ENCODE peak calls at places on chromosomes 2 and 18, in nine cellular contexts. One of them, this sample, is unnamed.

GRCh38 chr2:15652316-15653276 is 60.9 kb downstream of the DDX1 start:
- DNase-seq in fibroblast of villous mesenchyme: no peak
- DNase-seq in CD8-positive, alpha-beta T cell: no peak
- DNase-seq in fibroblast of the aortic adventitia: no peak
- DNase-seq in right lobe of liver: no peak
- DNase-seq in neural progenitor cell: no peak
- DNase-seq in NB4: no peak
- DNase-seq in ovary: no peak
- DNase-seq in left ventricle myocardium inferior: no peak
- DNase-seq in this sample: no peak

GRCh38 chr2:65252640-65253039 is 25.0 kb downstream of the ACTR2 start:
- DNase-seq in fibroblast of villous mesenchyme: no peak
- DNase-seq in CD8-positive, alpha-beta T cell: no peak
- DNase-seq in fibroblast of the aortic adventitia: no peak
- DNase-seq in right lobe of liver: no peak
- DNase-seq in neural progenitor cell: no peak
- DNase-seq in NB4: no peak
- DNase-seq in ovary: no peak
- DNase-seq in left ventricle myocardium inferior: no peak
- DNase-seq in this sample: no peak

GRCh38 chr2:211957799-211958198 is 580.8 kb downstream of the ERBB4 start:
- DNase-seq in fibroblast of villous mesenchyme: no peak
- DNase-seq in CD8-positive, alpha-beta T cell: no peak
- DNase-seq in fibroblast of the aortic adventitia: no peak
- DNase-seq in right lobe of liver: no peak
- DNase-seq in neural progenitor cell: no peak
- DNase-seq in NB4: no peak
- DNase-seq in ovary: no peak
- DNase-seq in left ventricle myocardium inferior: no peak
- DNase-seq in this sample: no peak

GRCh38 chr2:124178719-124179118 is 153.6 kb downstream of the CNTNAP5 start:
- DNase-seq in fibroblast of villous mesenchyme: no peak
- DNase-seq in CD8-positive, alpha-beta T cell: no peak
- DNase-seq in fibroblast of the aortic adventitia: no peak
- DNase-seq in right lobe of liver: no peak
- DNase-seq in neural progenitor cell: no peak
- DNase-seq in NB4: no peak
- DNase-seq in ovary: no peak
- DNase-seq in left ventricle myocardium inferior: no peak
- DNase-seq in this sample: no peak

GRCh38 chr2:19611491-19612332 is 253.3 kb upstream of the OSR1 start:
- DNase-seq in fibroblast of villous mesenchyme: peak
- DNase-seq in CD8-positive, alpha-beta T cell: no peak
- DNase-seq in fibroblast of the aortic adventitia: peak
- DNase-seq in right lobe of liver: no peak
- DNase-seq in neural progenitor cell: no peak
- DNase-seq in NB4: no peak
- DNase-seq in ovary: no peak
- DNase-seq in left ventricle myocardium inferior: no peak
- DNase-seq in this sample: peak

GRCh38 chr2:20657522-20658235 is 6.8 kb upstream of the HS1BP3 start:
- DNase-seq in fibroblast of villous mesenchyme: no peak
- DNase-seq in CD8-positive, alpha-beta T cell: no peak
- DNase-seq in fibroblast of the aortic adventitia: no peak
- DNase-seq in right lobe of liver: peak
- DNase-seq in neural progenitor cell: no peak
- DNase-seq in NB4: no peak
- DNase-seq in ovary: no peak
- DNase-seq in left ventricle myocardium inferior: no peak
- DNase-seq in this sample: no peak

GRCh38 chr18:73735836-73736235 is 411.8 kb downstream of the FBXO15 start:
- DNase-seq in fibroblast of villous mesenchyme: no peak
- DNase-seq in CD8-positive, alpha-beta T cell: no peak
- DNase-seq in fibroblast of the aortic adventitia: no peak
- DNase-seq in right lobe of liver: no peak
- DNase-seq in neural progenitor cell: no peak
- DNase-seq in NB4: no peak
- DNase-seq in ovary: no peak
- DNase-seq in left ventricle myocardium inferior: no peak
- DNase-seq in this sample: no peak

GRCh38 chr2:203683932-203684556 is 22.4 kb upstream of the CD28 start:
- DNase-seq in fibroblast of villous mesenchyme: peak
- DNase-seq in CD8-positive, alpha-beta T cell: no peak
- DNase-seq in fibroblast of the aortic adventitia: peak
- DNase-seq in right lobe of liver: peak
- DNase-seq in neural progenitor cell: no peak
- DNase-seq in NB4: no peak
- DNase-seq in ovary: no peak
- DNase-seq in left ventricle myocardium inferior: no peak
- DNase-seq in this sample: peak

GRCh38 chr2:161576421-161576820 is 47.8 kb upstream of the SLC4A10 start:
- DNase-seq in fibroblast of villous mesenchyme: peak
- DNase-seq in CD8-positive, alpha-beta T cell: no peak
- DNase-seq in fibroblast of the aortic adventitia: no peak
- DNase-seq in right lobe of liver: no peak
- DNase-seq in neural progenitor cell: peak
- DNase-seq in NB4: peak
- DNase-seq in ovary: no peak
- DNase-seq in left ventricle myocardium inferior: no peak
- DNase-seq in this sample: no peak

GRCh38 chr2:152241956-152242355 is 66.4 kb upstream of the STAM2 start:
- DNase-seq in fibroblast of villous mesenchyme: no peak
- DNase-seq in CD8-positive, alpha-beta T cell: no peak
- DNase-seq in fibroblast of the aortic adventitia: no peak
- DNase-seq in right lobe of liver: no peak
- DNase-seq in neural progenitor cell: no peak
- DNase-seq in NB4: no peak
- DNase-seq in ovary: no peak
- DNase-seq in left ventricle myocardium inferior: no peak
- DNase-seq in this sample: no peak

GRCh38 chr2:96111823-96112500 is 4.4 kb downstream of the ADRA2B start:
- DNase-seq in fibroblast of villous mesenchyme: no peak
- DNase-seq in CD8-positive, alpha-beta T cell: no peak
- DNase-seq in fibroblast of the aortic adventitia: no peak
- DNase-seq in right lobe of liver: peak
- DNase-seq in neural progenitor cell: no peak
- DNase-seq in NB4: no peak
- DNase-seq in ovary: no peak
- DNase-seq in left ventricle myocardium inferior: peak
- DNase-seq in this sample: no peak

GRCh38 chr2:126914811-126915500 is 16.3 kb downstream of the TEX51 start:
- DNase-seq in fibroblast of villous mesenchyme: no peak
- DNase-seq in CD8-positive, alpha-beta T cell: no peak
- DNase-seq in fibroblast of the aortic adventitia: no peak
- DNase-seq in right lobe of liver: no peak
- DNase-seq in neural progenitor cell: no peak
- DNase-seq in NB4: no peak
- DNase-seq in ovary: no peak
- DNase-seq in left ventricle myocardium inferior: no peak
- DNase-seq in this sample: no peak

GRCh38 chr2:109322111-109322510 is 193.1 kb downstream of the SH3RF3 start:
- DNase-seq in fibroblast of villous mesenchyme: peak
- DNase-seq in CD8-positive, alpha-beta T cell: no peak
- DNase-seq in fibroblast of the aortic adventitia: peak
- DNase-seq in right lobe of liver: peak
- DNase-seq in neural progenitor cell: no peak
- DNase-seq in NB4: no peak
- DNase-seq in ovary: peak
- DNase-seq in left ventricle myocardium inferior: peak
- DNase-seq in this sample: peak

GRCh38 chr2:63580651-63581050 is 7.6 kb downstream of the WDPCP start:
- DNase-seq in fibroblast of villous mesenchyme: no peak
- DNase-seq in CD8-positive, alpha-beta T cell: no peak
- DNase-seq in fibroblast of the aortic adventitia: peak
- DNase-seq in right lobe of liver: no peak
- DNase-seq in neural progenitor cell: no peak
- DNase-seq in NB4: no peak
- DNase-seq in ovary: no peak
- DNase-seq in left ventricle myocardium inferior: no peak
- DNase-seq in this sample: no peak

GRCh38 chr2:237591021-237591370 is 462 bp upstream of the RAB17 start:
- DNase-seq in fibroblast of villous mesenchyme: no peak
- DNase-seq in CD8-positive, alpha-beta T cell: no peak
- DNase-seq in fibroblast of the aortic adventitia: no peak
- DNase-seq in right lobe of liver: peak
- DNase-seq in neural progenitor cell: no peak
- DNase-seq in NB4: no peak
- DNase-seq in ovary: no peak
- DNase-seq in left ventricle myocardium inferior: no peak
- DNase-seq in this sample: no peak

GRCh38 chr2:9573013-9573708 is 17.5 kb upstream of the ADAM17 start:
- DNase-seq in fibroblast of villous mesenchyme: peak
- DNase-seq in CD8-positive, alpha-beta T cell: no peak
- DNase-seq in fibroblast of the aortic adventitia: peak
- DNase-seq in right lobe of liver: no peak
- DNase-seq in neural progenitor cell: no peak
- DNase-seq in NB4: no peak
- DNase-seq in ovary: no peak
- DNase-seq in left ventricle myocardium inferior: no peak
- DNase-seq in this sample: no peak

GRCh38 chr2:9578475-9579235 is 23.0 kb upstream of the ADAM17 start:
- DNase-seq in fibroblast of villous mesenchyme: no peak
- DNase-seq in CD8-positive, alpha-beta T cell: no peak
- DNase-seq in fibroblast of the aortic adventitia: peak
- DNase-seq in right lobe of liver: peak
- DNase-seq in neural progenitor cell: no peak
- DNase-seq in NB4: no peak
- DNase-seq in ovary: no peak
- DNase-seq in left ventricle myocardium inferior: no peak
- DNase-seq in this sample: no peak

GRCh38 chr2:9574314-9574713 is 18.7 kb upstream of the ADAM17 start:
- DNase-seq in fibroblast of villous mesenchyme: no peak
- DNase-seq in CD8-positive, alpha-beta T cell: no peak
- DNase-seq in fibroblast of the aortic adventitia: no peak
- DNase-seq in right lobe of liver: no peak
- DNase-seq in neural progenitor cell: no peak
- DNase-seq in NB4: no peak
- DNase-seq in ovary: no peak
- DNase-seq in left ventricle myocardium inferior: no peak
- DNase-seq in this sample: no peak

GRCh38 chr2:9570182-9571060 is 14.8 kb upstream of the ADAM17 start:
- DNase-seq in fibroblast of villous mesenchyme: no peak
- DNase-seq in CD8-positive, alpha-beta T cell: no peak
- DNase-seq in fibroblast of the aortic adventitia: peak
- DNase-seq in right lobe of liver: no peak
- DNase-seq in neural progenitor cell: no peak
- DNase-seq in NB4: no peak
- DNase-seq in ovary: no peak
- DNase-seq in left ventricle myocardium inferior: no peak
- DNase-seq in this sample: no peak

GRCh38 chr2:9573840-9574239 is 18.2 kb upstream of the ADAM17 start:
- DNase-seq in fibroblast of villous mesenchyme: no peak
- DNase-seq in CD8-positive, alpha-beta T cell: no peak
- DNase-seq in fibroblast of the aortic adventitia: no peak
- DNase-seq in right lobe of liver: no peak
- DNase-seq in neural progenitor cell: no peak
- DNase-seq in NB4: no peak
- DNase-seq in ovary: no peak
- DNase-seq in left ventricle myocardium inferior: no peak
- DNase-seq in this sample: no peak
- H3K4me3 ChIP-seq in fibroblast of villous mesenchyme: no peak
- H3K4me3 ChIP-seq in CD8-positive, alpha-beta T cell: no peak
- H3K4me3 ChIP-seq in fibroblast of the aortic adventitia: no peak
- H3K4me3 ChIP-seq in right lobe of liver: no peak
- H3K4me3 ChIP-seq in neural progenitor cell: no peak
- H3K4me3 ChIP-seq in NB4: no peak
- H3K4me3 ChIP-seq in ovary: no peak
- H3K4me3 ChIP-seq in left ventricle myocardium inferior: no peak
- H3K4me3 ChIP-seq in this sample: no peak

DNA sequence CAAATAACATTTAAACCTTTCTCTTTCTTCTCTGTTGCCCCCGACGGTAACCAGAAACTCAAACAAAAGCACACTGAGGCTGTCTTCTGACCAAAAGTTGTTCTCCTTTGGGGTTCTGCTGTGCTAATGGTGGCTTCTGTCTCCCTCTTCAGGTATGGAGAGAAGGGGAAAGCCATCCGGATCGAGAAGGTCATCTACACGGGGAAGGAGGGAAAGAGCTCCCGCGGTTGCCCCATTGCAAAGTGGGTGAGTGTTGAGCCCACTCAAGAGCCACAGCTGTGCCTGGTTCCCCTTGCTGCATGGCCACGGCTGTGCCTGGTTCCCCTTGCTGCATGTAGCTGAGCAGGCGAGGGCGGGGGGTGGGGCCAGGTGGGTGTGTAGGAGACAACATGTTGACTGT is 67.4 kb downstream of the BOLA3 start:
- DNase-seq in fibroblast of villous mesenchyme: peak
- DNase-seq in CD8-positive, alpha-beta T cell: no peak
- DNase-seq in fibroblast of the aortic adventitia: peak
- DNase-seq in right lobe of liver: no peak
- DNase-seq in neural progenitor cell: no peak
- DNase-seq in NB4: no peak
- DNase-seq in ovary: no peak
- DNase-seq in left ventricle myocardium inferior: no peak
- DNase-seq in this sample: no peak
- TF ChIP-seq CTCF in fibroblast of villous mesenchyme: no peak
- TF ChIP-seq CTCF in CD8-positive, alpha-beta T cell: no peak
- TF ChIP-seq CTCF in fibroblast of the aortic adventitia: peak
- TF ChIP-seq CTCF in right lobe of liver: peak
- TF ChIP-seq CTCF in neural progenitor cell: peak
- TF ChIP-seq CTCF in NB4: no peak
- TF ChIP-seq CTCF in ovary: no peak
- TF ChIP-seq CTCF in left ventricle myocardium inferior: no peak
- TF ChIP-seq CTCF in this sample: peak

DNA sequence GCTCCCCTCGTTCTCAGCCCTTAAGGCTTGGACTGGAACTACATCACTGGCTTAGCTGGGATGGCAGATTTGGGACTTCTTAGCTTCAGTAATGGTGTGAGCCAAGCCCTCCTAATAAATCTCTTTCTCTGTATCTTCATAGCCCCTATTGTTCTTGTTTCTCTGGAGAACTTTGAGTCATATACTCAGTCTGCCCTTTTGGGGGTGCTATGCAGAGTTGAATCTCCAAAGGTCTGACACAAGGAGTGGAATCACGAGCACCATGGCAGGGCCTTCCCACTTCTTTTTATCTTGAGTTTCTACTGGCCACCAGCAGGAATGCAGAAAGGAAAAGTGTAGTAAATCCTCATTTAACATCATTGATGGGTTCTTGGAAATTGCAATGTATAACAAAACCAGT is 13.3 kb upstream of the TGFA start:
- DNase-seq in fibroblast of villous mesenchyme: no peak
- DNase-seq in CD8-positive, alpha-beta T cell: no peak
- DNase-seq in fibroblast of the aortic adventitia: no peak
- DNase-seq in right lobe of liver: no peak
- DNase-seq in neural progenitor cell: no peak
- DNase-seq in NB4: no peak
- DNase-seq in ovary: no peak
- DNase-seq in left ventricle myocardium inferior: no peak
- DNase-seq in this sample: no peak
- H3K4me3 ChIP-seq in fibroblast of villous mesenchyme: no peak
- H3K4me3 ChIP-seq in CD8-positive, alpha-beta T cell: no peak
- H3K4me3 ChIP-seq in fibroblast of the aortic adventitia: no peak
- H3K4me3 ChIP-seq in right lobe of liver: no peak
- H3K4me3 ChIP-seq in neural progenitor cell: no peak
- H3K4me3 ChIP-seq in NB4: no peak
- H3K4me3 ChIP-seq in ovary: no peak
- H3K4me3 ChIP-seq in left ventricle myocardium inferior: no peak
- H3K4me3 ChIP-seq in this sample: no peak

DNA sequence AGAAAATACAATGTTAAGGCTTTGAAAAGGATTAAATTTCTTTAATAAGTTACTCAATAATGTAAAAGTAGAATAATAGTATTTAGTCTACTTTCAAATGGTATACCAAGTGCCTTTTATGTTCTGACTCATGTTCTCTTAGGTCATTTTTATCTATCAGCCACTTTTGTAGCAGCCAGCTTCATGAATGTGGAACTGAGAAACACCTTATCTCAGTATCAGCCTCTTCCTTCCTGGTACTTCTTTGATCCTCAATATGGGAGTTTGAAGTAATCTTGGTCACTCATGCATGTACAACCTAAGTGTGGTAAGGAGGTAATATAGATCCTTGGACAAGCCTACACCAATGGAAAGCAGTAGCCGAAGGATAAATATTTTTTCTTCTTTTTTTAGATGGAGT is 180.4 kb upstream of the NRXN1 start:
- DNase-seq in fibroblast of villous mesenchyme: no peak
- DNase-seq in CD8-positive, alpha-beta T cell: no peak
- DNase-seq in fibroblast of the aortic adventitia: no peak
- DNase-seq in right lobe of liver: no peak
- DNase-seq in neural progenitor cell: no peak
- DNase-seq in NB4: no peak
- DNase-seq in ovary: no peak
- DNase-seq in left ventricle myocardium inferior: no peak
- DNase-seq in this sample: no peak
- TF ChIP-seq CTCF in fibroblast of villous mesenchyme: no peak
- TF ChIP-seq CTCF in CD8-positive, alpha-beta T cell: no peak
- TF ChIP-seq CTCF in fibroblast of the aortic adventitia: no peak
- TF ChIP-seq CTCF in right lobe of liver: no peak
- TF ChIP-seq CTCF in neural progenitor cell: no peak
- TF ChIP-seq CTCF in NB4: no peak
- TF ChIP-seq CTCF in ovary: no peak
- TF ChIP-seq CTCF in left ventricle myocardium inferior: no peak
- TF ChIP-seq CTCF in this sample: no peak

This sample was measured in fibroblast of pulmonary artery.